ENCODE peak calls at places on chromosomes 1 and 21, in ten cellular contexts. C is fibroblast of lung, H is brain microvascular endothelial cell, N is PC-3, D is neural progenitor cell, R is GM23338, B is heart right ventricle, W is SK-N-SH, P is left lung, J is left ventricle myocardium inferior. M is an unnamed sample. For H3K27me3, the result is how much of the 10 kb centered on the place peaks cover.

GRCh38 chr21:29261555-29262540 is 36.9 kb upstream of the BACH1 start:
- DNase-seq in C (no peak), H (no peak), N (peak), D (no peak), R (no peak), B (no peak), W (no peak), P (no peak), J (no peak), M (no peak)

GRCh38 chr1:167648252-167648849 is 18.3 kb downstream of the RCSD1 start:
- DNase-seq in C (no peak), H (no peak), N (no peak), D (no peak), R (no peak), B (no peak), W (no peak), P (no peak), J (no peak), M (no peak)

GRCh38 chr1:41370225-41370624 is 9.0 kb downstream of the FOXO6 start:
- DNase-seq in C (no peak), H (no peak), N (no peak), D (no peak), R (no peak), B (no peak), W (no peak), P (no peak), J (no peak), M (no peak)

GRCh38 chr1:174791863-174792262 is 207.9 kb upstream of the CACYBP start:
- DNase-seq in C (no peak), H (peak), N (no peak), D (no peak), R (no peak), B (no peak), W (no peak), P (no peak), J (no peak), M (no peak)

GRCh38 chr1:10516244-10516643 is 41.5 kb downstream of the PEX14 start:
- DNase-seq in C (no peak), H (no peak), N (no peak), D (no peak), R (no peak), B (no peak), W (no peak), P (no peak), J (no peak), M (no peak)

GRCh38 chr1:24277420-24278169 is 41.6 kb upstream of the GRHL3 start:
- DNase-seq in C (peak), H (peak), N (peak), D (no peak), R (no peak), B (no peak), W (no peak), P (no peak), J (no peak), M (no peak)

GRCh38 chr21:7916329-7917303 is 2604.8 kb upstream of the TPTE start:
- DNase-seq in C (no peak), H (no peak), N (no peak), D (no peak), R (no peak), B (no peak), W (no peak), P (no peak), J (no peak), M (no peak)

GRCh38 chr1:229993060-229993459 is 74.0 kb upstream of the GALNT2 start:
- DNase-seq in C (no peak), H (no peak), N (no peak), D (no peak), R (no peak), B (no peak), W (no peak), P (no peak), J (no peak), M (no peak)

GRCh38 chr1:185112343-185112742 is 44.4 kb downstream of the TRMT1L start:
- DNase-seq in C (no peak), H (no peak), N (peak), D (no peak), R (no peak), B (no peak), W (no peak), P (no peak), J (no peak), M (no peak)

GRCh38 chr1:218743861-218744505 is 398.8 kb downstream of the TGFB2 start:
- DNase-seq in C (no peak), H (no peak), N (peak), D (no peak), R (no peak), B (no peak), W (no peak), P (no peak), J (no peak), M (no peak)

GRCh38 chr1:151716771-151717631 is at the start of gene CELF3:
- DNase-seq in C (peak), H (no peak), N (no peak), D (peak), R (peak), B (peak), W (peak), P (no peak), J (no peak), M (no peak)

GRCh38 chr1:210598135-210598652 is 269.5 kb downstream of the HHAT start:
- DNase-seq in C (peak), H (peak), N (peak), D (no peak), R (no peak), B (peak), W (no peak), P (no peak), J (no peak), M (peak)

GRCh38 chr1:107444302-107444701 is 303.5 kb downstream of the NTNG1 start:
- DNase-seq in C (no peak), H (no peak), N (no peak), D (no peak), R (no peak), B (no peak), W (no peak), P (no peak), J (no peak), M (no peak)

GRCh38 chr1:61842863-61843514 is 100.7 kb downstream of the PATJ start:
- DNase-seq in C (no peak), H (peak), N (peak), D (peak), R (peak), B (no peak), W (no peak), P (no peak), J (no peak), M (no peak)

GRCh38 chr1:52520149-52520548 is 32.7 kb downstream of the TUT4 start:
- DNase-seq in C (peak), H (no peak), N (no peak), D (no peak), R (no peak), B (no peak), W (no peak), P (no peak), J (no peak), M (no peak)

GRCh38 chr1:115644109-115644508 is 2.3 kb downstream of the VANGL1 start:
- DNase-seq in C (no peak), H (no peak), N (no peak), D (no peak), R (no peak), B (no peak), W (no peak), P (no peak), J (no peak), M (no peak)
- TF ChIP-seq CTCF in C (no peak), H (no peak), N (no peak), D (no peak), R (no peak), B (no peak), W (no peak), P (no peak), J (no peak), M (no peak)

GRCh38 chr1:33824971-33825370 is 38.9 kb upstream of the HMGB4 start:
- DNase-seq in C (no peak), H (no peak), N (no peak), D (no peak), R (no peak), B (no peak), W (no peak), P (no peak), J (no peak), M (no peak)

GRCh38 chr1:33822396-33822795 is 41.5 kb upstream of the HMGB4 start:
- DNase-seq in C (no peak), H (no peak), N (no peak), D (no peak), R (no peak), B (no peak), W (no peak), P (no peak), J (no peak), M (no peak)

GRCh38 chr1:33823830-33824229 is 40.0 kb upstream of the HMGB4 start:
- DNase-seq in C (no peak), H (no peak), N (no peak), D (no peak), R (no peak), B (no peak), W (no peak), P (no peak), J (no peak), M (no peak)

GRCh38 chr1:33824321-33824720 is 39.6 kb upstream of the HMGB4 start:
- DNase-seq in C (no peak), H (no peak), N (no peak), D (no peak), R (no peak), B (no peak), W (no peak), P (no peak), J (no peak), M (no peak)

GRCh38 chr1:33823401-33823800 is 40.5 kb upstream of the HMGB4 start:
- DNase-seq in C (no peak), H (no peak), N (no peak), D (no peak), R (no peak), B (no peak), W (no peak), P (no peak), J (no peak), M (no peak)
- H3K27me3 ChIP-seq in C (under half), H (under half), N (under half), D (under half), R (under half), B (under half), W (under half), P (under half), J (half or more), M (under half)

DNA sequence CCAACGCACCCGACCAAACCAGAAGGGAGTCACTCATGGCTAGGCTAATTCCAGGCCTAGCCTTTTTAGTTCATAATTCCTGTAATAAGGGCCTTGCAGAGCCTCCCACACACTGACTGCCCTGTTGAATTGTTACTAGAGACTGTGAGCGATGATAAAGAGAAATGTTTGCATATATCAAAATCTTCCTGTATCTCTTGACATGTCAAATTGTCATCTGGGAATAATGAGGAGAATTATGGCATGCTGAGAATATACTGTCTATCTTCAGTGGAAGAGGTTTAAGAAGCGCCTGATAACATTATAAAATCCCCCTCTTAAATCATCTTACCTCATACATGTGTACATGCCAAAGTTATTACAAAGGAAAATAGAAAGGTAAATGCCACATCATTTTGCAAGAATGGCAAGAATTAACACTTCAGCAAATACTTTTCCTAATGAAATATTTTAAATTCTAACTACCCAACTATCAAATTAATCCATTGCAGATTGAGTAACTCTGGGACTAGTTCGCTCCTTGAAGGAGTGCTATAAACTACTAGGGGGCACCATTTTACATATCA is 144.1 kb downstream of the CENPF start:
- DNase-seq in C (peak), H (no peak), N (peak), D (no peak), R (no peak), B (no peak), W (no peak), P (no peak), J (no peak), M (no peak)
- TF ChIP-seq CTCF in C (no peak), H (no peak), N (peak), D (no peak), R (no peak), B (no peak), W (no peak), P (no peak), J (no peak), M (no peak)

DNA sequence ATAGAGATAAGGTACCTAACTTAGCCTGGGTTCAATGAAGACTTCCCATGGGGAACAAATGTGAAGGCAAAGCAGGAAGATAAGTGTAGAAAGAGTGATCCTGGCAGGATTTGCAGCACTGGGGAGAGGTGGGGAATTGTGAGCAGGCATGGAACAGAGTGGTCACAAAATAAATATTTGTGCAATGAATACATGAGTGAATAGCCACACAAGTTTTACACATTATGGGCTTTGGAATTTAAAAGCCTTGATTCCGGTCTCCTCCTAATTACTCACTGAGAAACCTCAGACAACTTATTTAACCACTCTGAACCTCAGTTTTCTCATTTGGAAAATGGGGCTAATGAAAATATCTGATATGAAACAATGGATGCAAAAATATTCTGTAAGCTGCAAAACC is 148.3 kb downstream of the ELAVL4 start:
- DNase-seq in C (no peak), H (no peak), N (peak), D (no peak), R (no peak), B (no peak), W (no peak), P (no peak), J (no peak), M (no peak)
- H3K27me3 ChIP-seq in C (under half), H (under half), N (under half), D (under half), R (under half), B (under half), W (under half), P (under half), J (half or more), M (under half)

GRCh38 chr1:78690516-78690915 is 40.9 kb downstream of the IFI44 start:
- DNase-seq in C (no peak), H (no peak), N (no peak), D (no peak), R (no peak), B (no peak), W (no peak), P (no peak), J (no peak), M (no peak)

GRCh38 chr1:78687315-78687714 is 37.7 kb downstream of the IFI44 start:
- DNase-seq in C (no peak), H (no peak), N (peak), D (no peak), R (no peak), B (no peak), W (no peak), P (no peak), J (no peak), M (no peak)

GRCh38 chr1:78691995-78692747 is 42.5 kb downstream of the IFI44 start:
- DNase-seq in C (peak), H (peak), N (peak), D (no peak), R (no peak), B (no peak), W (no peak), P (no peak), J (no peak), M (no peak)

GRCh38 chr1:78687914-78688313 is 38.3 kb downstream of the IFI44 start:
- DNase-seq in C (peak), H (no peak), N (peak), D (no peak), R (no peak), B (no peak), W (no peak), P (no peak), J (no peak), M (no peak)

DNA sequence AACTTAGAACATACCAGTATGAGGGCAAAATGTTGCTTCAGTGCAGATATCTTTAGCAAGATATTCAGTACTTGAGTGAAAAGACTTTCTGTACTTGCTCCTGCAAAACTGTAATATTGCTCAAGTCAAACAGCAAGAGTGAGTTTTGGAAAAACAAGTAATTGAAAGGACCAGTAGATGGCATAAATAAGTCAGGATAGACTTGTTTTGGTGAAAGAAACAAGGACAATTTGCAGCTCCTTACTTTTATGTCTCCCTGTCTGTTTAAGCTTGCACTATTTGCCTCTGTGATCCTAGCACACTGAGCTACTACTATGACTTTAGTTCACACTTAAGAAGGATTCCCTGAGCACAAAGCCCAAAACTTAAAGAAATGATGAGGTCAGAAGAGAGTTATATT is 39.1 kb downstream of the IFI44 start:
- DNase-seq in C (peak), H (no peak), N (peak), D (no peak), R (peak), B (no peak), W (peak), P (no peak), J (no peak), M (no peak)
- TF ChIP-seq CTCF in C (peak), H (peak), N (peak), D (no peak), R (peak), B (no peak), W (peak), P (no peak), J (peak), M (no peak)

DNA sequence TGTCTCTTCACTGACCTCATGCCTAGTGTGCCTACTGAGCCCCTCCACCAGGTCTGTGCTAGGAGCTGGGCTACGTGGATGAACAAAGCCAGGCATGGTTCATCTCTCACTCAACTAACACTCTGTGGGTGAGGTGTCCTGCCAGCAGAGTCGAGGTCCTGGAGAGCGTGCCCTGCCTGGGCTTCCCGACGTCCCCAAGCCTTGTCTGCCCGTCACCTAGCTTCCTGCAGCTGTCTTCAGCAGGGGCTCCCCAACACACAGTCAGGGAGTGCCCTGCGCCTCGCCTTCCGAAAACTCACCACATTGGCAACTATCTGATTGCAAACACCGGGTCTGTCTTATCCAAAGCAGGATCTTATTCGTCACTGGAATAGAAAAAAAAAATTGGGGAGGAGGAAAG is 167.5 kb upstream of the ZC3H12A start:
- DNase-seq in C (no peak), H (no peak), N (no peak), D (no peak), R (no peak), B (no peak), W (no peak), P (no peak), J (no peak), M (no peak)
- H3K27me3 ChIP-seq in C (under half), H (under half), N (half or more), D (under half), R (under half), B (under half), W (under half), P (under half), J (half or more), M (under half)

GRCh38 chr1:154442006-154442740 is 37.0 kb downstream of the IL6R start:
- DNase-seq in C (peak), H (peak), N (peak), D (peak), R (peak), B (no peak), W (no peak), P (no peak), J (no peak), M (no peak)
- TF ChIP-seq CTCF in C (no peak), H (peak), N (peak), D (peak), R (peak), B (peak), W (peak), P (no peak), J (peak), M (peak)

DNA sequence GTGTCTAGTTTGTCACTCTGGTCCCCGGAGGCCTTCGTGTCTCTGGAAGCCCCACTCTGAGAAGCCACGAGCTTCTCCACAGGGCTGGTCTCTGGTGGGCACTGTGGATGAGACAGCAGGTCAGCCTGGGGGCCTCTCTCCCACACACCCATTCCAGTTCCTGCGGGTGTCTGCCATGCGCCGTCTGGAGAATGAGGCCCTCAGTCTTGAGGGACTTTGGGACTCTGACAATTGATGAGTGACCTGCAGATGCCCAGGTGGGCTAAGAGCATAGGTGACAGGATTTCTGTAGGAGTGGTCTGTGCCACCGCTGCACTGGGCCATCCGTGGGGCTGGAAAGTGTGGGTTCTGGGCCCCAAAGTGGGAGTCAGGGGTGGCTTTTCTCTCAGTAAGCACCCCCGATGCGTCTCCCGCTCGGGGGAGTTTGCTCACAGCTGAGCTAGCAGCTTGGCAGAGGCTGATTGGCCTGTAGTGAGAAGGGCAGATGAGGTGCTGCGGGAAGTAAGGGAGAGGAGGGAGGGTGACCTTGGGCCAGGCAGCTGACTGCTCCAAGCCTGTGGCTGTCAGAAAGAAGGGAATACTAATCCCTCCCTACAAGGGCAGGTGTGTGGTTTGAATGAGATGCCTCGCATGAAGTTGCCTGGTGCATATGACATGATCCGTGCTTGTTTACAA is 26.4 kb downstream of the LHX4 start:
- DNase-seq in C (no peak), H (no peak), N (no peak), D (no peak), R (no peak), B (no peak), W (no peak), P (no peak), J (no peak), M (no peak)
- H3K27me3 ChIP-seq in C (under half), H (under half), N (under half), D (under half), R (under half), B (half or more), W (under half), P (under half), J (half or more), M (half or more)

GRCh38 chr1:221440658-221441057 is 301.2 kb downstream of the DUSP10 start:
- DNase-seq in C (peak), H (peak), N (peak), D (peak), R (no peak), B (peak), W (no peak), P (no peak), J (no peak), M (no peak)
- TF ChIP-seq CTCF in C (no peak), H (peak), N (peak), D (no peak), R (no peak), B (no peak), W (peak), P (no peak), J (peak), M (no peak)

M was measured in lower lobe of right lung.